ENCODE peak calls at places on chromosomes 3 and 15, in five cellular contexts. Q is SK-N-SH, K is PC-3, O is sigmoid colon, Z is thoracic aorta. N is an unnamed sample.

GRCh38 chr3:40355410-40355809 is 31.6 kb upstream of the ENTPD3 start:
- DNase-seq in Z (no peak), Q (no peak), O (no peak), K (no peak), N (no peak)

GRCh38 chr15:69067296-69067695 is 52.8 kb downstream of the NOX5 start:
- DNase-seq in K (no peak), Z (no peak), Q (no peak), O (peak; percentile 3), N (no peak)

GRCh38 chr3:161274691-161275298 is 53.7 kb downstream of the NMD3 start:
- DNase-seq in K (peak; percentile 85), Q (peak; percentile 27), Z (no peak), O (no peak), N (no peak)

GRCh38 chr3:158617982-158618875 is 26.1 kb upstream of the GFM1 start:
- DNase-seq in O (no peak), Q (no peak), K (no peak), Z (no peak), N (no peak)

GRCh38 chr3:193585530-193585929 is 7.5 kb upstream of the OPA1 start:
- DNase-seq in Q (no peak), O (no peak), K (no peak), Z (no peak), N (peak; percentile 34)

GRCh38 chr15:41997845-41998244 is 23.0 kb downstream of the PLA2G4E start:
- DNase-seq in Z (no peak), O (no peak), K (no peak), Q (no peak), N (no peak)

GRCh38 chr15:66702770-66703539 is 919 bp downstream of the SMAD6 start:
- DNase-seq in Q (peak; percentile 63), Z (no peak), K (no peak), O (no peak), N (no peak)

GRCh38 chr15:29420188-29420587 is 150.6 kb upstream of the NSMCE3 start:
- DNase-seq in K (no peak), Q (no peak), O (no peak), Z (no peak), N (no peak)

GRCh38 chr15:67130673-67131601 is 65.5 kb downstream of the SMAD3 start:
- DNase-seq in Z (no peak), K (no peak), O (peak; percentile 61), Q (no peak), N (no peak)

GRCh38 chr3:154615451-154615850 is 185.5 kb upstream of the GPR149 start:
- DNase-seq in O (no peak), K (no peak), Q (no peak), Z (no peak), N (no peak)

GRCh38 chr3:39707314-39707909 is 102.0 kb upstream of the MYRIP start:
- DNase-seq in Z (no peak), K (peak; percentile 49), O (no peak), Q (peak; percentile 59), N (peak; percentile 23)

GRCh38 chr3:197700095-197700494 is 36.6 kb downstream of the RUBCN start:
- DNase-seq in Q (no peak), O (no peak), Z (no peak), K (no peak), N (no peak)

GRCh38 chr3:16338124-16338523 is 73.1 kb downstream of the OXNAD1 start:
- DNase-seq in Z (no peak), O (no peak), K (no peak), Q (no peak), N (no peak)

GRCh38 chr3:5428607-5429516 is 241.4 kb downstream of the EDEM1 start:
- DNase-seq in Z (no peak), O (no peak), K (peak; percentile 21), Q (no peak), N (no peak)

GRCh38 chr15:44593042-44593736 is 56.2 kb downstream of the EIF3J start:
- DNase-seq in Q (peak; percentile 15), O (no peak), Z (no peak), K (peak; percentile 44), N (no peak)

GRCh38 chr3:153138267-153139210 is 23.5 kb upstream of the RAP2B start:
- DNase-seq in Q (no peak), K (peak; percentile 98), O (peak; percentile 72), Z (peak; percentile 13), N (peak; percentile 84)

GRCh38 chr3:194871143-194871863 is 185.6 kb downstream of the FAM43A start:
- DNase-seq in Z (no peak), K (peak; percentile 89), O (no peak), Q (peak; percentile 82), N (peak; percentile 93)

GRCh38 chr3:194867270-194867983 is 181.7 kb downstream of the FAM43A start:
- DNase-seq in K (peak; percentile 16), Q (no peak), O (no peak), Z (no peak), N (no peak)

GRCh38 chr3:194868831-194869230 is 183.1 kb downstream of the FAM43A start:
- DNase-seq in O (no peak), K (no peak), Q (no peak), Z (no peak), N (no peak)

GRCh38 chr3:194870394-194871110 is 184.9 kb downstream of the FAM43A start:
- DNase-seq in K (peak; percentile 92), O (no peak), Q (no peak), Z (no peak), N (peak; percentile 74)

DNA sequence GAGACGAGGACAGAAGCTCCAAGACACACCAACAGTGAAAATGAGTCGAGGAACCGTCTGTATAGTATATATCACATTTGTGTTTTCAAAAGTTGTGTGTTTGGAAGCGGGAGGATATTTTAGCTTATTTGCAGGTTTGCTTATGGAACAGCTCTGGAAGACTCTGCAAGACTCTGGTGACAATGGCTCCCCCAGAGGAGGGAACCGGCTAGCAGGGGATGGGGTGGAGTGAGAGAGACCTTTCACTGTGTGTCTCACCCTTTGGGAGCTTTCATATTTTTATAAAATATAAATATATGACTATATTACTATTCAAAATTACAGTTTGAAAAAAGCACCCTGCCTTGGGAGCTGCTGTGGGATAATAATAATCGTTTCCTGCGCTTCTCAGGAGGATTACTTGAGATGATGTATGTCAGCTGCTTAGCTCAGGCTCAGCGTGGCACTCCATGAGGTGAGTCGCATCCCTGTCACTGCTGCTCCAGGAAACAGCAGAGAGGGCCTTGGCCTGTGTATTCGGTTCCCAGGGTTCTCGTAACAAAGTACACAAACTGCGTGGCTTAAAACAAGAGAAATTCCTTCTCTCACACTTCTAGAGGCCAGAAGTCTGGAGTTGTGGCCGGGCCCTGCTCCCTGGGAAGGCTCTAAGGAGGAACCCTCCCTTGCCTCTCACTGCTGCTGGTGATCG is 183.9 kb downstream of the FAM43A start:
- DNase-seq in Q (no peak), Z (no peak), K (peak; percentile 88), O (no peak), N (peak; percentile 59)
- TF ChIP-seq CTCF in Q (no peak), Z (no peak), K (peak; percentile 21), O (no peak), N (no peak)

DNA sequence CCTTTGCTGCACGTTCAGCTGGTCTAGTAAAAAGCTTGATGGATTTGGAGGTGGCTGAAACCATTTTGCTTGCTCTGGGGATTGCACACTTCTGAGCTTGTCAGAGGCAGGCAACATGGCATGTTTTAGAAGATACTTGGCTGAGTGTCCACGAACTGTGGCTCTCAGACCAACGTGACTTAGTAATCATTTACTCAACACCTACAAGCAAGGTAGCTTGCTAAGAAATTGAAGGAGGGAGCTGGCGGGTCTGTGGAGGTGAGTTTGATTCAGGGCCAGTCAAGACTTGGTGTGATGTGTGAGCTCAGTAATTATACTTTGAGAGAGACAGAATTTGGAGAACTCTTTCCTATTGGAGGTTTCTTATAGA is 196.0 kb downstream of the LPP start:
- DNase-seq in O (no peak), K (no peak), Z (no peak), Q (no peak), N (no peak)
- H3K27ac ChIP-seq in O (peak overlapping the region; percentile 44), K (no peak overlapping the region), Z (peak overlapping the region; percentile 71), Q (peak overlapping the region; percentile 83), N (peak overlapping the region; percentile 87)

GRCh38 chr15:87816016-87816415 is 440.5 kb downstream of the NTRK3 start:
- DNase-seq in K (no peak), Z (no peak), Q (no peak), O (no peak), N (no peak)

GRCh38 chr15:87816811-87817210 is 439.7 kb downstream of the NTRK3 start:
- DNase-seq in Z (no peak), K (peak; percentile 63), O (no peak), Q (no peak), N (peak; percentile 76)

GRCh38 chr15:87817553-87817952 is 439.0 kb downstream of the NTRK3 start:
- DNase-seq in K (no peak), Q (no peak), O (no peak), Z (no peak), N (no peak)
- TF ChIP-seq CTCF in K (no peak), Q (peak; percentile 42), O (no peak), Z (no peak), N (no peak)

GRCh38 chr3:134327594-134327975 is 46.7 kb downstream of the AMOTL2 start:
- DNase-seq in O (no peak), Q (no peak), Z (no peak), K (peak; percentile 91), N (peak; percentile 91)
- H3K27ac ChIP-seq in O (peak overlapping the region; percentile 83), Q (peak overlapping the region; percentile 99), Z (peak overlapping the region; percentile 46), K (peak overlapping the region; percentile 88), N (peak overlapping the region; percentile 99)

GRCh38 chr15:84981054-84981710 is 474 bp upstream of the PDE8A start:
- DNase-seq in K (peak; percentile 97), O (peak; percentile 97), Z (peak; percentile 64), Q (peak; percentile 100), N (peak; percentile 99)
- TF ChIP-seq CTCF in K (no peak), O (peak; percentile 64), Z (peak; percentile 67), Q (no peak), N (no peak)

GRCh38 chr3:52771702-52772101 is 962 bp upstream of the NEK4 start:
- DNase-seq in Q (no peak), O (peak; percentile 27), Z (no peak), K (no peak), N (no peak)

GRCh38 chr3:52773361-52774065 is 2.8 kb upstream of the NEK4 start:
- DNase-seq in O (peak; percentile 38), Z (no peak), Q (no peak), K (no peak), N (no peak)

GRCh38 chr3:52769786-52770445 is 824 bp downstream of the NEK4 start:
- DNase-seq in O (no peak), K (no peak), Q (no peak), Z (no peak), N (no peak)

GRCh38 chr3:52771334-52771681 is 568 bp upstream of the NEK4 start:
- DNase-seq in Z (no peak), O (no peak), K (no peak), Q (no peak), N (no peak)

DNA sequence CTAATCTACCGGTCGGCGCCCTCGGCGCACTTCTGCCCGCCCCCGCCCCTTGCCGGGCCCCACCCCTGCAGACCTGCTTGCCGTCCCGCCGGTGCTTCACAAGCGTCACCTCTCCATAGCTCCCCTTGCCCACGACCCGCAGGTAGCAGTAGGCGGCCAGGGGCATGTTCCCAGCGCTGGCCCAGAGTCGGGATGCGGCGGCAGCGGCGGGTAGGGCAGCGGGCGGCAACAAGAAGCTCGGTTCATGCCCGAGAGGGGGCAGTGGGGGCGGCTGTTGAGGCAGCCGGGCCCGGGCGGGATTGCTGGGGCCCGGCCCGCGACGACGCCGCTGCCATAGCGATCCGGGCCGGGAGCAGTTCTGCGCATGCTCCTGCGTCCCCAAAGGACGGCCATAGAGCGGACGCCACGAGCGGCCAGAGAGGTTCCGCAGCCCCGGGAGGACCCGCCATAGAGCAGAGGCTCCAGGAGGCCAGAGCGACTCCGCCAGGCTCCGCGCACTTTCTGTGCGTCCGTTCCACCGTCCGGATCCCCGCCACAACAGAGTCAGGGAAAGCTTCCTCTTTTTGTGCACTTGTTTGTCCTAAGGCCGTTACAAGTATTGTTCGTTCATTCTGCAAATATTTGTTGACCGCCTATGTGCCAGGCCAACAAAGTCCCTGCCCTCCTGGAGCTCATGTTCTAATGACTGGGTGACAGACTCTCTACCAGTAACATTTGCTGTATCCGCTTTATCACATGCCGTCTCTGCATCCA is at the start of gene NEK4:
- DNase-seq in Z (peak; percentile 49), K (peak; percentile 95), Q (peak; percentile 97), O (peak; percentile 95), N (peak; percentile 82)
- H3K27ac ChIP-seq in Z (peak within 1 kb of the TSS; percentile 75), K (peak within 1 kb of the TSS; percentile 33), Q (peak within 1 kb of the TSS; percentile 31), O (peak within 1 kb of the TSS; percentile 79), N (peak within 1 kb of the TSS; percentile 70)

N was measured in RWPE1.